ENCODE peak calls at places on chromosomes 7 and 10, in four cellular contexts. Z, V, W and A are unnamed samples. For H3K36me3, the result is how much of the 10 kb centered on the place peaks cover.

GRCh38 chr7:15853832-15854470 is 167.5 kb upstream of the MEOX2 start:
- DNase-seq in Z (no peak), V (peak), W (no peak), A (no peak)

GRCh38 chr10:3467052-3467906 is 294.7 kb upstream of the PITRM1 start:
- DNase-seq in Z (peak), V (peak), W (no peak), A (peak)

GRCh38 chr7:51009716-51010496 is 227.2 kb upstream of the GRB10 start:
- DNase-seq in Z (no peak), V (peak), W (no peak), A (no peak)

GRCh38 chr10:110512461-110513187 is 14.9 kb downstream of the DUSP5 start:
- DNase-seq in Z (no peak), V (peak), W (no peak), A (no peak)

GRCh38 chr7:154832557-154833138 is 170.3 kb downstream of the PAXIP1 start:
- DNase-seq in Z (no peak), V (no peak), W (no peak), A (no peak)

GRCh38 chr7:49094866-49095265 is 170.5 kb downstream of the CDC14C start:
- DNase-seq in Z (no peak), V (no peak), W (no peak), A (no peak)

GRCh38 chr7:23106801-23107713 is 1.5 kb downstream of the KLHL7 start:
- DNase-seq in Z (no peak), V (no peak), W (no peak), A (no peak)

GRCh38 chr7:135801877-135802276 is 53.3 kb upstream of the FAM180A start:
- DNase-seq in Z (no peak), V (no peak), W (no peak), A (no peak)

GRCh38 chr7:93980744-93981479 is 23.2 kb downstream of the BET1 start:
- DNase-seq in Z (no peak), V (no peak), W (no peak), A (no peak)

GRCh38 chr10:73209705-73210104 is 37.4 kb downstream of the DNAJC9 start:
- DNase-seq in Z (no peak), V (peak), W (no peak), A (no peak)

GRCh38 chr10:79070091-79070610 is 1.4 kb downstream of the ZMIZ1 start:
- DNase-seq in Z (peak), V (no peak), W (no peak), A (peak)

GRCh38 chr7:47454066-47454950 is 127.6 kb downstream of the TNS3 start:
- DNase-seq in Z (no peak), V (no peak), W (no peak), A (no peak)

GRCh38 chr7:157313645-157314044 is 23.2 kb upstream of the DNAJB6 start:
- DNase-seq in Z (no peak), V (no peak), W (no peak), A (no peak)

GRCh38 chr10:116646502-116646901 is 25.7 kb downstream of the PNLIPRP2 start:
- DNase-seq in Z (no peak), V (no peak), W (no peak), A (no peak)

GRCh38 chr7:1564603-1565022 is 5.2 kb downstream of the PSMG3 start:
- DNase-seq in Z (no peak), V (no peak), W (no peak), A (no peak)

GRCh38 chr7:2497065-2497464 is 20.9 kb upstream of the GRIFIN start:
- DNase-seq in Z (no peak), V (no peak), W (no peak), A (no peak)

GRCh38 chr7:91784469-91784868 is 96.0 kb downstream of the MTERF1 start:
- DNase-seq in Z (no peak), V (peak), W (no peak), A (no peak)

GRCh38 chr7:142519077-142519789 is 230.0 kb upstream of the PRSS1 start:
- DNase-seq in Z (no peak), V (no peak), W (no peak), A (no peak)

GRCh38 chr10:58590152-58590551 is 77.5 kb downstream of the BICC1 start:
- DNase-seq in Z (peak), V (peak), W (no peak), A (no peak)

GRCh38 chr7:94313926-94314325 is 80.8 kb upstream of the COL1A2 start:
- DNase-seq in Z (no peak), V (peak), W (no peak), A (no peak)

GRCh38 chr10:21694646-21695045 is 160.6 kb downstream of the MLLT10 start:
- DNase-seq in Z (peak), V (peak), W (no peak), A (no peak)

GRCh38 chr10:79191951-79192676 is 123.3 kb downstream of the ZMIZ1 start:
- DNase-seq in Z (no peak), V (no peak), W (no peak), A (no peak)

GRCh38 chr7:139332960-139333359 is 8.2 kb upstream of the FMC1 start:
- DNase-seq in Z (no peak), V (no peak), W (no peak), A (no peak)

GRCh38 chr10:43421519-43421918 is 12.5 kb upstream of the HNRNPF start:
- DNase-seq in Z (no peak), V (no peak), W (no peak), A (no peak)
- H3K27ac ChIP-seq in Z (peak), V (no peak), W (peak), A (peak)

DNA sequence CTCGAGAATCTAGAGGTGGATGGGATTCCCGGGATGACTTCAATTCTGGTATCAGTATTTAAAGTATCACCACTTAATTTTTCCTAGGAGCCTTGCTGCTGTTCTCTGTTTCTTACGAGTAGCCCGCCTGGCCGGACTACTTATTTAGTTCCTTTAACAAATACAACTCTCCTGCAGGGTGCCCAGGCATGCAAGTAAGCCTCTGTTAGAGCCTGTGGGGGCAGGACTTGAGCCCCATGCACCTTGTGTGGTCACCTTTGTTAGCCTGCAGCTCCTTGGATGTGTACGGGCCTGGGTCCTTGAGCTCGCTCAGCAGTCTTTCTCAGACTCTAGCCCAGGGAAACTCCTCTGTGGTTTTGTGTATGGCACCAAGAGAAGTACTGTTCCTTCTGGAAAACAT is 16.1 kb downstream of the EIF4H start:
- DNase-seq in Z (no peak), V (no peak), W (no peak), A (no peak)
- H3K36me3 ChIP-seq in Z (under half), V (half or more), W (half or more), A (half or more)

DNA sequence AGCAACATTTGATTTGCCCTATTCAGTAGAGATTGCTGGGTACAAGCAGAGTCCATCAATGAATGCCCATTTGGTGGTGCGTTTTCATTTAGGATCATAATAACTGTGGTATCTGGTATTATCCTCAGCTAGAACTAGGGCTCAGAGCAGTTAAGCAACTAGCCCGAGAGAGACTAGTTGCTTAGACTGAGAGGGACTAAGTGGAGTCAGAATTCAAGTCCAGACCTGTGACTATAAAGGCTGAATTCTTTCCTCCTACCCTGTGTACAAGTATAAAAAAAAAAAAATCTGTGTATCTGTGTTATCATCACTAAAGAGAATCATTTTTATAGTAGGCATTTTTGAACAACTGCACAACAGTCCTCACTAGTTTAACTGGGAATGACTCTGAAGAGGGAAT is 45.3 kb upstream of the DKK1 start:
- DNase-seq in Z (no peak), V (no peak), W (no peak), A (no peak)
- H3K27ac ChIP-seq in Z (no peak), V (no peak), W (no peak), A (no peak)

DNA sequence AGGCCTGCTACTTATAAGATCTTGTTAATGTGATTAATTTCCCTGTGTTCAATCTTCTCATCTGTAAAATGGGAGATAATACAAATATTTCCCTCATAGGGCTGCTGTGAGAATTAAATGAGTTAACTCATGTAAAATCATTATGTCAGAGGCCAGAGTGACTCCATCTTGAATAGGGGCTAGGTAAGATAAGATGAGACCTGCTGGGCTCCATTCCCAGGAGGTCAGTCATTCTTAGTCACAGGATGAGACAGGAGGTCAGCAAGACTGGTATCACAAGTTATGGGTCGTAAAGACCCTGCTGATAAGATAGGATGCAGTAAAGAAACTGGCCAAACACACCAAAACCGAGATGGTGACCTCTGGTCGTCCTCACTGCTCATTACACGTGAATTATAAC is 200.7 kb downstream of the CYP26A1 start:
- DNase-seq in Z (no peak), V (no peak), W (no peak), A (no peak)
- H3K36me3 ChIP-seq in Z (under half), V (under half), W (under half), A (under half)

GRCh38 chr7:151999337-152000090 is 26.0 kb upstream of the GALNT11 start:
- DNase-seq in Z (no peak), V (no peak), W (no peak), A (no peak)

GRCh38 chr7:151992375-151992774 is 33.1 kb upstream of the GALNT11 start:
- DNase-seq in Z (no peak), V (no peak), W (peak), A (peak)

GRCh38 chr7:151990567-151990966 is 34.3 kb downstream of the GALNTL5 start:
- DNase-seq in Z (no peak), V (peak), W (no peak), A (no peak)

GRCh38 chr7:151993977-151994676 is 31.3 kb upstream of the GALNT11 start:
- DNase-seq in Z (no peak), V (no peak), W (no peak), A (no peak)
- H3K27ac ChIP-seq in Z (no peak), V (no peak), W (no peak), A (no peak)

DNA sequence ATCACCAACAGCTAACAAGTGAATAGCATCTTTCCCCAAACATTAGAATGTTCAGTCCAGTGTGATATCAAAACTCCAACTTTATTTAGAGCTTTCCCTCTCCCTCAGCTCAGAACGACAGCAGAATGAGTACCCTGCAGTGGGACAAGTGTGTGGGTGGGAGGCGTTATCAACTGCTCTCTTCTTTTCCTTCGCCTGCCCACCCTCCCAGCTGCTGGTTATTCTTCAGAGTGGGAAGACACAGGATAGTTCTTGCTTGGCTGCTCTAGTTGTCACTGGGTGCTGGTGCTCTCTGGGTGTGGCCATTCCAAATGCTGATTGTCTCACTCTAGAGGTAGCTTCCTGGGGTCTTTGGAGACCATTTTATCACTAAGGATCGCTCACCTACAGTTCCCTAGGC is 13.7 kb upstream of the FAM241B start:
- DNase-seq in Z (no peak), V (no peak), W (no peak), A (no peak)
- H3K36me3 ChIP-seq in Z (under half), V (under half), W (under half), A (under half)

DNA sequence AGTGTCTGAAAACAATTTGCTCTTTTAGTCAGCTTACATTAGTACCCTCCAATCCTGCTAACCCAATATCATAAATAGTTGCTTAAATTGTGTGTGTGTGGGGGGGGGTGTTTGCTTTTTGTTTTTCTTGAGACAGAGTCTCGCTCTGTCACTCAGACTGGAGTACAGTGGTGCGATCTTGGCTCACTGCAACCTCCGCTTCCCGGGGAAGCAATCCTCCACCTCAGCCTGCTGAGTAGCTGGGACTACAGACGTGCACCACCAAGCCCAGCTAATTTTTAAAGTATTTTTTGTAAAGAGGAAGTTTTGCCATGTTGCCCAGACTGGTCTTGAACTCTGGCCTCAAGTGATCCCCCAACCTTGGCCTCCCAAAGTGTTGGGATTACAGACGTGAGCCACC is 73.5 kb upstream of the PDLIM1 start:
- DNase-seq in Z (no peak), V (no peak), W (no peak), A (no peak)
- H3K27ac ChIP-seq in Z (no peak), V (no peak), W (no peak), A (peak)